ENCODE peak calls at places on chromosomes 11 and 22, in five cellular contexts. G is H1, J is mesenchymal stem cell, E is trophoblast cell, H is IMR-90. D is an unnamed sample.

GRCh38 chr11:134385171-134385570 is 26.9 kb downstream of the B3GAT1 start:
- DNase-seq in G (no peak), J (no peak), E (no peak), H (no peak), D (no peak)

GRCh38 chr22:29306830-29307657 is 594 bp downstream of the GAS2L1 start:
- DNase-seq in G (no peak), J (peak; percentile 83), E (peak; percentile 76), H (peak; percentile 61), D (peak; percentile 83)

GRCh38 chr11:103959279-103959930 is 77.0 kb upstream of the DDI1 start:
- DNase-seq in G (no peak), J (peak; percentile 42), E (peak; percentile 9), H (peak; percentile 79), D (no peak)

GRCh38 chr11:86811637-86812321 is 11.4 kb downstream of the PRSS23 start:
- DNase-seq in G (no peak), J (peak; percentile 74), E (no peak), H (peak; percentile 85), D (no peak)

GRCh38 chr22:21003782-21004181 is 1.9 kb upstream of the THAP7 start:
- DNase-seq in G (no peak), J (peak; percentile 11), E (no peak), H (no peak), D (no peak)

GRCh38 chr11:35282226-35282882 is 137.0 kb downstream of the SLC1A2 start:
- DNase-seq in G (no peak), J (peak; percentile 94), E (no peak), H (peak; percentile 89), D (no peak)

GRCh38 chr22:31911565-31912401 is 32.6 kb upstream of the YWHAH start:
- DNase-seq in G (no peak), J (no peak), E (no peak), H (peak; percentile 25), D (no peak)

GRCh38 chr11:94706211-94706610 is 61.9 kb upstream of the AMOTL1 start:
- DNase-seq in G (no peak), J (no peak), E (peak; percentile 78), H (peak; percentile 37), D (no peak)

GRCh38 chr11:73376168-73376802 is at the start of gene RELT:
- DNase-seq in G (peak; percentile 71), J (peak; percentile 89), E (peak; percentile 95), H (peak; percentile 89), D (peak; percentile 91)
- H3K18ac ChIP-seq in G (peak within 1 kb of the TSS; percentile 87), J (peak within 1 kb of the TSS; percentile 97), E (peak within 1 kb of the TSS; percentile 77), H (peak within 1 kb of the TSS; percentile 6), D (peak within 1 kb of the TSS; percentile 96)

GRCh38 chr11:6771926-6772898 is at the start of gene OR2AG2:
- DNase-seq in G (no peak), J (no peak), E (no peak), H (no peak), D (no peak)
- H3K27ac ChIP-seq in G (no peak within 1 kb of the TSS), J (no peak within 1 kb of the TSS), E (no peak within 1 kb of the TSS), H (no peak within 1 kb of the TSS), D (no peak within 1 kb of the TSS)

DNA sequence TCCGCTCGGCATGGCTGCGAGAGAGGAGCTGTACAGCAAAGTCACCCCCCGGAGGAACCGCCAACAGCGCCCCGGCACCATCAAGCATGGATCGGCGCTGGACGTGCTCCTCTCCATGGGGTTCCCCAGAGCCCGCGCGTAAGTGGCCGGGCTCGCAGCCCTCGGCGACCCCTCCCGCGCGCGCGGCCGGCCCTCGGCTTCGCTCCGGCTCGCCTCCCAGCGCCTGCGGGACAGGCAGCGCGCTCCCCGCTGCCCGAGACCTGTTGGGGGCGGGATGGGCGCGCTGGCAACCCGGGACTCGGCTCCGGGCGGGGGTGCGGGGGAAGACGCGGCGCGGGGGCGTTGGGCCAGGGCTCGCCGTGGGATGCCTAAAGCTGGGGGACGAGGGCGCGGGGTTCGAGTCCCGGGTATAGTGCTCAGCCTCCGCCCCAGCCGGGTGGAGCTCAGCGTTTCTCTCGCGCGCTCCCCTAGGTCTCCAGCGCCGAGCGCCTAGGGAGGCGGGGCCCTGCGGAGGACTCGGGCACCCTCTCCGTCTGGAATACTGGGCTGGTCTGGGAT is 630 bp downstream of the UBASH3B start:
- DNase-seq in G (no peak), J (peak; percentile 76), E (peak; percentile 38), H (peak; percentile 66), D (peak; percentile 59)
- H3K18ac ChIP-seq in G (peak overlapping the region; percentile 68), J (peak overlapping the region; percentile 98), E (peak overlapping the region; percentile 97), H (peak overlapping the region; percentile 34), D (peak overlapping the region; percentile 95)

DNA sequence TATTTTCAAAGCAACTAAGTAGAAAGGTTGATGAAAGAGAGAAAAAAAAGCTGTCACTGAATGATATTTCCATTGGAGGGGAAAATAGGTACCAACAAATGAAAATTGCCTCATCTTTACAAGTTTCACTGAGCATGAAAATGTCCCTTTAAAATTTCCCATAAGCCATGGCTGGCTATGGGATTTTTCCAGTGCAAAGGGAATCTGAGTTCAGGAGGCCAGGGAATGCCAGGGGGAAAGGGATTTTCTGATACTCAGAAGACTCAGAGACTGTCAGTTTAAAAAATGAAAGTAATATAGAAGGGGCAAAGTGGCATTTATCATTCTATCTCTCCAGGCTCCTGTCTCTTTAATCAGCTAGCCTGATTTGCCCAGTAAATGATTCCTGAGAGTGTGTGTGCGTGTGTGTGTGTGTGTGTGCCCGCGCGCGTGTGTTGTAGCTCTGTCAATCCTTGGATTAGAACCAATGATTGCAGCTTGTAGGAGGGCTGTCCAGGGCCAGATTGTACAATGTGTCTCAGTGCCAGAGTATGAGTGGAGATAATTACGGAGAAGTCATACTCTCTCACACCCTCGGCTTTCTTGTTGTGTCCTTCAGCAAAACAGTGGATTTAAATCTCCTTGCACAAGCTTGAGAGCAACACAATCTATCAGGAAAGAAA is at the start of gene NTM:
- DNase-seq in G (no peak), J (no peak), E (no peak), H (peak; percentile 7), D (peak; percentile 27)
- H3K27ac ChIP-seq in G (no peak within 1 kb of the TSS), J (no peak within 1 kb of the TSS), E (no peak within 1 kb of the TSS), H (no peak within 1 kb of the TSS), D (no peak within 1 kb of the TSS)

GRCh38 chr11:19183641-19184040 is 18.1 kb downstream of the CSRP3 start:
- DNase-seq in G (no peak), J (no peak), E (no peak), H (no peak), D (no peak)

GRCh38 chr11:19187880-19188279 is 13.9 kb downstream of the CSRP3 start:
- DNase-seq in G (no peak), J (no peak), E (no peak), H (no peak), D (peak; percentile 18)

GRCh38 chr11:19185516-19186052 is 16.2 kb downstream of the CSRP3 start:
- DNase-seq in G (no peak), J (no peak), E (no peak), H (no peak), D (no peak)

GRCh38 chr11:19185036-19185435 is 16.7 kb downstream of the CSRP3 start:
- DNase-seq in G (no peak), J (no peak), E (no peak), H (no peak), D (no peak)

DNA sequence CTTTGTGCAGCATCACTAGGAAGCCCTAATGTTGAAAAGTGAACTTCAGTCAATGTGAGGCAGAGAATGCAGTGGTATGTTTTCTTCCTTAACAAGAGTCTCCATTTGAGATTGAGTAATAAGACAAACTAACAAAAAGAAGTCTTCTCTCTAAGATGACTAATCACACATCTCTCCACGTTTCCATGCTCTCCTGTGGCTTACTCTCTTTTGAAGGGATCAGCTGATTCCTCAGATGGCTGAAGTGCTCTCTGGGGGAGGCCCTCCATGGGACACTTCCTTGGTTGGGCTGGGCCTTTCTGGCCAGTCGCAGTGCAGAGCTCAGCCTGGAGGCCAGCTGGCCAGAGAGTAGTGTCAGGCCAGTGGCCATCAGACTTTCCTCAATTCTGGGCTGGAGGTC is 14.7 kb downstream of the CSRP3 start:
- DNase-seq in G (no peak), J (peak; percentile 32), E (no peak), H (peak; percentile 58), D (no peak)
- H3K18ac ChIP-seq in G (no peak overlapping the region), J (no peak overlapping the region), E (no peak overlapping the region), H (no peak overlapping the region), D (peak overlapping the region; percentile 66)

GRCh38 chr22:45503071-45503815 is 560 bp downstream of the FBLN1 start:
- DNase-seq in G (no peak), J (peak; percentile 45), E (no peak), H (no peak), D (peak; percentile 68)

GRCh38 chr22:45504703-45505341 is 2.1 kb downstream of the FBLN1 start:
- DNase-seq in G (no peak), J (peak; percentile 70), E (no peak), H (peak; percentile 37), D (peak; percentile 83)

GRCh38 chr22:45503816-45504702 is 1.4 kb downstream of the FBLN1 start:
- DNase-seq in G (peak; percentile 53), J (peak; percentile 85), E (no peak), H (peak; percentile 72), D (peak; percentile 98)

GRCh38 chr22:45499746-45500145 is 2.9 kb upstream of the FBLN1 start:
- DNase-seq in G (no peak), J (no peak), E (no peak), H (no peak), D (no peak)

DNA sequence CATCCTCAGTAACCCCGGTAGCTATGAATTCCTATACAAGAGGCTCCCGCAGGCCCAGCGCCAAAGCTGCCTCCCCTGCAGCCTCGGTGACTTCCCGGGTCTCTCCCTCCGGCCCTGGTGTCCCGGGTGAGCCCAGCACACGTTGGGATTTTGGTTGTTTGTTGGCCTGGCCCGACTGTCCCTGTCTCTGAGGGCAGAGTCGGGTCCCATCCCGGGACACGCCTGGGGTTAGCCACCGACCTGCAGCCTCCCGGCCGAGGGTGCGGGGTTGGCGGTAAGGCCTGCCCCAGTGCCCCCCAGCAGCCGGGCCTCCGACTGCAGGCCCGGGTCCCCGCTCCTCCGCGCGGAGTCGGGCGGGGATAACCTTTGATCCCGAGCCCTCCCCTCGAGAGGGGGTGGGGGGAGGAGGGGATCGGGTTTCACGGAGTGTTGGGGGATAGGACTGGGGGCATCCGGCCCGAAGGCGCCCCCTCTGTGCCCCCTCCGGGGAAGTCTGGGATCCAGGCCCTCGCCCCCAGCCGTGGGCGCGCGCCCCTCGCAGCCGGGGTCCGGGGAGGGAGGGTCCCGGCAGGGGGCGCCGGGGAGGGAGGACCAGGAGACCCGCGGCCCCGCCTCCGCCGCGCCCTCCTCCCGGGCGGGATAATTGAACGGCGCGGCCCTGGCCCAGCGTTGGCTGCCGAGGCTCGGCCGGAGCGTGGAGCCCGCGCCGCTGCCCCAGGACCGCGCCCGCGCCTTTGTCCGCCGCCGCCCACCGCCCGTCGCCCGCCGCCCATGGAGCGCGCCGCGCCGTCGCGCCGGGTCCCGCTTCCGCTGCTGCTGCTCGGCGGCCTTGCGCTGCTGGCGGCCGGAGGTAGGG is at the start of gene FBLN1:
- DNase-seq in G (no peak), J (peak; percentile 56), E (peak; percentile 59), H (no peak), D (peak; percentile 85)
- H3K27ac ChIP-seq in G (peak within 1 kb of the TSS; percentile 43), J (peak within 1 kb of the TSS; percentile 86), E (peak within 1 kb of the TSS; percentile 98), H (peak within 1 kb of the TSS; percentile 90), D (peak within 1 kb of the TSS; percentile 93)

GRCh38 chr11:67441082-67441683 is 2.1 kb downstream of the CORO1B start:
- DNase-seq in G (no peak), J (no peak), E (no peak), H (no peak), D (no peak)

GRCh38 chr11:67445515-67445914 is 2.2 kb upstream of the CORO1B start:
- DNase-seq in G (no peak), J (no peak), E (no peak), H (no peak), D (no peak)

GRCh38 chr11:67441731-67442401 is 1.4 kb downstream of the CORO1B start:
- DNase-seq in G (no peak), J (no peak), E (no peak), H (no peak), D (no peak)

GRCh38 chr11:67440229-67441081 is 2.8 kb downstream of the CORO1B start:
- DNase-seq in G (no peak), J (no peak), E (no peak), H (no peak), D (no peak)

GRCh38 chr11:67442504-67443398 is 525 bp downstream of the CORO1B start:
- DNase-seq in G (no peak), J (peak; percentile 12), E (no peak), H (no peak), D (no peak)
- H3K18ac ChIP-seq in G (no peak overlapping the region), J (peak overlapping the region; percentile 41), E (peak overlapping the region; percentile 88), H (no peak overlapping the region), D (peak overlapping the region; percentile 94)

GRCh38 chr11:72812604-72812967 is 1.6 kb upstream of the ATG16L2 start:
- DNase-seq in G (no peak), J (peak; percentile 33), E (no peak), H (no peak), D (no peak)
- H3K27ac ChIP-seq in G (no peak overlapping the region), J (no peak overlapping the region), E (no peak overlapping the region), H (no peak overlapping the region), D (no peak overlapping the region)